ENCODE peak calls at places on chromosomes 3 and 15, in four cellular contexts. T is fibroblast of mammary gland, E is HEK293T, Y is NCI-H524. F is an unnamed sample.

GRCh38 chr3:170232266-170232665 is 10.0 kb downstream of the PRKCI start:
- DNase-seq in T (no peak), E (no peak), Y (no peak), F (no peak)

GRCh38 chr15:45442497-45443135 is 64.3 kb upstream of the GATM start:
- DNase-seq in T (peak), E (no peak), Y (no peak), F (peak)

GRCh38 chr15:64630403-64631107 is 144.8 kb downstream of the RBPMS2 start:
- DNase-seq in T (peak), E (no peak), Y (no peak), F (peak)

GRCh38 chr3:112115161-112115739 is 17.8 kb downstream of the GCSAM start:
- DNase-seq in T (no peak), E (no peak), Y (no peak), F (no peak)

GRCh38 chr15:32898991-32899613 is 181.3 kb downstream of the GREM1 start:
- DNase-seq in T (no peak), E (peak), Y (no peak), F (no peak)

GRCh38 chr3:171234298-171235020 is 207.9 kb upstream of the SLC2A2 start:
- DNase-seq in T (no peak), E (no peak), Y (no peak), F (no peak)

GRCh38 chr3:48679416-48680380 is 6.0 kb downstream of the NCKIPSD start:
- DNase-seq in T (no peak), E (no peak), Y (no peak), F (no peak)

GRCh38 chr3:49903451-49904424 is at the start of gene MST1R:
- DNase-seq in T (peak), E (peak), Y (no peak), F (peak)

GRCh38 chr15:29074045-29074444 is 188.3 kb downstream of the APBA2 start:
- DNase-seq in T (no peak), E (no peak), Y (no peak), F (no peak)

GRCh38 chr3:51353566-51354140 is 31.4 kb upstream of the MANF start:
- DNase-seq in T (no peak), E (no peak), Y (no peak), F (peak)

GRCh38 chr3:61572879-61573278 is 11.5 kb downstream of the PTPRG start:
- DNase-seq in T (no peak), E (no peak), Y (no peak), F (no peak)

GRCh38 chr3:194078046-194078445 is 57.9 kb upstream of the HES1 start:
- DNase-seq in T (no peak), E (no peak), Y (no peak), F (no peak)

GRCh38 chr15:40282870-40283614 is at the start of gene ANKRD63:
- DNase-seq in T (no peak), E (peak), Y (peak), F (no peak)

GRCh38 chr15:56759450-56759845 is 26.1 kb upstream of the ZNF280D start:
- DNase-seq in T (peak), E (no peak), Y (no peak), F (peak)

GRCh38 chr15:48759921-48760320 is 50.9 kb downstream of the CEP152 start:
- DNase-seq in T (no peak), E (no peak), Y (no peak), F (no peak)